ENCODE peak calls at places on chromosome 5, in ten cellular contexts. Z, X, F, K, P, E, N, A, M and G are unnamed samples.

GRCh38 chr5:111308951-111309350 is 84.8 kb downstream of the CAMK4 start:
- DNase-seq in Z (peak; percentile 55), X (no peak), F (peak; percentile 9), K (no peak), P (no peak), E (no peak), N (peak; percentile 61), A (no peak), M (no peak), G (peak; percentile 48)

GRCh38 chr5:159310492-159310891 is 19.8 kb downstream of the IL12B start:
- DNase-seq in Z (peak; percentile 81), X (no peak), F (peak; percentile 18), K (peak; percentile 51), P (peak; percentile 52), E (no peak), N (peak; percentile 53), A (no peak), M (peak; percentile 36), G (peak; percentile 67)

GRCh38 chr5:157143127-157143959 is 678 bp upstream of the MED7 start:
- DNase-seq in Z (peak; percentile 45), X (no peak), F (no peak), K (peak; percentile 21), P (peak; percentile 59), E (no peak), N (no peak), A (peak; percentile 6), M (no peak), G (no peak)

GRCh38 chr5:128412145-128412930 is 125.7 kb downstream of the FBN2 start:
- DNase-seq in Z (no peak), X (no peak), F (no peak), K (peak; percentile 67), P (no peak), E (no peak), N (peak; percentile 35), A (no peak), M (peak; percentile 63), G (no peak)

GRCh38 chr5:53063176-53063575 is 46.4 kb downstream of the MOCS2 start:
- DNase-seq in Z (no peak), X (no peak), F (no peak), K (peak; percentile 25), P (no peak), E (no peak), N (no peak), A (peak; percentile 43), M (no peak), G (no peak)

GRCh38 chr5:73295447-73295846 is 122.5 kb downstream of the TMEM174 start:
- DNase-seq in Z (no peak), X (no peak), F (no peak), K (no peak), P (no peak), E (no peak), N (peak; percentile 24), A (no peak), M (no peak), G (no peak)

GRCh38 chr5:51027276-51027675 is 356.0 kb upstream of the ISL1 start:
- DNase-seq in Z (no peak), X (no peak), F (no peak), K (no peak), P (no peak), E (no peak), N (no peak), A (no peak), M (no peak), G (no peak)

GRCh38 chr5:141402553-141403328 is at the start of gene PCDHGA9:
- DNase-seq in Z (peak; percentile 46), X (peak; percentile 7), F (no peak), K (peak; percentile 24), P (no peak), E (no peak), N (no peak), A (peak; percentile 40), M (no peak), G (no peak)

DNA sequence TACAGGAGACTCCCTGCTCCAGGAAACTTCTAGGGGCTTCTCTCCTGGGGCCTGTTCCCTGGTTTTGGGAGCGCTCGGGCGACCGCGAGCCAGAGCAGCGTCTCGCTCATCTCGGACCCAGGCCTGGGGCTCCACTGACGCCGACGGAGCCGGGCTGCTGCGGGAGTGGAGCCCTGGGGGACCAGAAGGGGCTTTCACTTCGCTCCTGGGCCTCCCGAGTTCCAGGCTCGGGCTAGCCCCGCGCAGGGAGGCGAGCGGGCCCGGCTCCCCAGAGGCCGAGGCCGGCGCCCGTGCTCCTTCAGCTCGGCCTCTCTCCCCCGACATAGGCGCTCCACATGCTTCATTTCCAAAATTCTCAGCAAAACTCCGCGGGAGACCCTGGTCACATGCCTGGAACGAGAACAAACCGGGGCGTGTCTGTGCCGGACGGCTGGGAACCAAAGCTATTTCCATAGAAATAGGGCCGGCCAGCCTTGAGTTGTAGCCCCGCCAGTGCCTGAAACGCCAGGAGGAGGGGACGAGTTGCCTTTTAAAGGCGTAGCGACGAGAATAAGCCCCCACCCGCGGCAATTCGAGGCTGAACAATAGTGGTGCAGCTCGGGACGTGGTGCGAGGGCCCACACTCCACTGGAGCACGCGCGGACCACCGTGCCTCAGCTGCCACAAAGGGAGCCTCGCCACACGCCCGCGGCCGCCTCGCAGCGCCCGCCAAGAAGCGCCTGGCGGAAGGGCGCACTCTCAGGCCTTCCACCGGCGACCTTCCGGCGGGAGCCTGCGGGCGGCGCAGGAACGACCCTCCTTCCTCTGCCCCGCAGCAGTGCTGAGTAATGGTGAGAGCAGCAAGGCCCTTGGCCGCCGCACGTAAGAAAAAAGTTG is 1.1 kb upstream of the G3BP1 start:
- DNase-seq in Z (peak; percentile 92), X (no peak), F (peak; percentile 65), K (peak; percentile 66), P (peak; percentile 67), E (no peak), N (peak; percentile 94), A (peak; percentile 42), M (peak; percentile 49), G (peak; percentile 81)
- H3K9ac ChIP-seq in Z (peak overlapping the region; percentile 88), X (peak overlapping the region; percentile 99), F (peak overlapping the region; percentile 93), K (peak overlapping the region; percentile 83), P (peak overlapping the region; percentile 91), E (peak overlapping the region; percentile 99), N (peak overlapping the region; percentile 95), A (peak overlapping the region; percentile 77), M (peak overlapping the region; percentile 83), G (peak overlapping the region; percentile 89)

GRCh38 chr5:154370119-154370518 is 75.7 kb upstream of the SAP30L start:
- DNase-seq in Z (peak; percentile 71), X (no peak), F (no peak), K (peak; percentile 60), P (no peak), E (no peak), N (peak; percentile 81), A (peak; percentile 56), M (peak; percentile 46), G (no peak)

GRCh38 chr5:154367101-154367500 is 78.7 kb upstream of the SAP30L start:
- DNase-seq in Z (no peak), X (no peak), F (no peak), K (peak; percentile 68), P (no peak), E (no peak), N (no peak), A (peak; percentile 87), M (peak; percentile 60), G (no peak)

GRCh38 chr5:154369682-154370081 is 76.1 kb upstream of the SAP30L start:
- DNase-seq in Z (peak; percentile 69), X (no peak), F (no peak), K (peak; percentile 48), P (no peak), E (no peak), N (peak; percentile 67), A (peak; percentile 36), M (no peak), G (no peak)

GRCh38 chr5:154366353-154366752 is 79.4 kb upstream of the SAP30L start:
- DNase-seq in Z (no peak), X (peak; percentile 27), F (no peak), K (peak; percentile 72), P (no peak), E (no peak), N (peak; percentile 69), A (peak; percentile 82), M (peak; percentile 65), G (no peak)

GRCh38 chr5:154368041-154368800 is 77.6 kb upstream of the SAP30L start:
- DNase-seq in Z (peak; percentile 82), X (peak; percentile 89), F (peak; percentile 64), K (peak; percentile 97), P (no peak), E (no peak), N (peak; percentile 98), A (peak; percentile 95), M (peak; percentile 95), G (peak; percentile 64)
- H3K9ac ChIP-seq in Z (no peak overlapping the region), X (peak overlapping the region; percentile 43), F (no peak overlapping the region), K (no peak overlapping the region), P (no peak overlapping the region), E (no peak overlapping the region), N (no peak overlapping the region), A (no peak overlapping the region), M (peak overlapping the region; percentile 75), G (no peak overlapping the region)

GRCh38 chr5:132675936-132676689 is 2.3 kb downstream of the IL4 start:
- DNase-seq in Z (no peak), X (no peak), F (no peak), K (no peak), P (peak; percentile 11), E (no peak), N (no peak), A (no peak), M (no peak), G (no peak)

GRCh38 chr5:132679166-132679565 is 5.4 kb downstream of the IL4 start:
- DNase-seq in Z (no peak), X (no peak), F (no peak), K (no peak), P (peak; percentile 7), E (no peak), N (no peak), A (no peak), M (no peak), G (no peak)

GRCh38 chr5:132678735-132679134 is 4.9 kb downstream of the IL4 start:
- DNase-seq in Z (no peak), X (no peak), F (no peak), K (no peak), P (peak; percentile 6), E (no peak), N (no peak), A (no peak), M (no peak), G (no peak)

GRCh38 chr5:132677682-132678400 is 4.1 kb downstream of the IL4 start:
- DNase-seq in Z (peak; percentile 39), X (no peak), F (no peak), K (no peak), P (no peak), E (no peak), N (no peak), A (no peak), M (no peak), G (no peak)

DNA sequence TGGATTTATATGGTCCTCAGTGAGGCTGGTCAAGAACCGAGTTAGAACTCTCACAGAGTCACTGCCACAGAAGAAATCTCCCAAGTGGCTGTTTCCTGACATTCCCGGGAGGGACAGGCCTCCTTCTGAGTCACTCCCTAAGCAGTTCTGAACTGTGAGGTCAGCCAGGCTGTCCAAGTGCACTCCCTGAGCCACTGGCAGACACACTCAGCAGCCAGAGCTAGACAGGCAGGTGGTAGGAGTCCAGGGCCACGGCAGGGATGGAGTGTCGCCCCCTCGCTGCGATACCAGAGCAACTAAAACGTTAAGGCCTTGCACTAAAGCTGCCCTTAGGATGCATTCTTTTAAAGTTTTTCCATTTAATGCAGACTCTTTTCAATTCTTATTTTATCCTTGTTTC is 3.4 kb downstream of the IL4 start:
- DNase-seq in Z (peak; percentile 78), X (peak; percentile 79), F (no peak), K (peak; percentile 95), P (peak; percentile 10), E (no peak), N (peak; percentile 65), A (peak; percentile 91), M (peak; percentile 92), G (peak; percentile 59)
- H3K9ac ChIP-seq in Z (no peak overlapping the region), X (no peak overlapping the region), F (no peak overlapping the region), K (no peak overlapping the region), P (no peak overlapping the region), E (no peak overlapping the region), N (no peak overlapping the region), A (no peak overlapping the region), M (no peak overlapping the region), G (no peak overlapping the region)

DNA sequence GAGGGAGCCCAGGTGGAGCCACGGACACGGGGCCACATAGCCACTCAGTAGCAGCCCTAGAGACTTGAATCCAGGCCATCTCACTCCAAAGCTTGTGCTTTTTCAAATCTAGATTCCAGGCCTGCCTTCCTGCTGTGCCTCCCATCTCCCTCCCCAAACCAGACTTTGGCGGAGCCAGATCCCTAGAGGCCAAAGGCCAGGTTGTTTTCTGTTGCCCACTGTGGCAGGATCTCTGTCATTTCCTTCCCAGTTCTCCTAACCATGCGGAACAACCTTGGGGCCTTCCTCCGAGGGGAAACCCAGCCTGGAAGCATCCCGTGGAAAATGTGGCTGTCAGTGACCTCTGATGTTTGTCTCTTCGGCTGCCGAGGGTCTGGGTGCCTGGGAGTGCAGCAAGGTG is 16.4 kb upstream of the RPS14 start:
- DNase-seq in Z (no peak), X (no peak), F (no peak), K (no peak), P (no peak), E (no peak), N (no peak), A (no peak), M (no peak), G (no peak)
- H3K9ac ChIP-seq in Z (no peak overlapping the region), X (no peak overlapping the region), F (peak overlapping the region; percentile 40), K (no peak overlapping the region), P (no peak overlapping the region), E (no peak overlapping the region), N (no peak overlapping the region), A (no peak overlapping the region), M (no peak overlapping the region), G (no peak overlapping the region)